ENCODE peak calls at places on chromosomes 4 and X, in eight cellular contexts. S, J, R, F, T, W, P and O are unnamed samples.

GRCh38 chr4:67333663-67334062 is 211.6 kb downstream of the CENPC start:
- DNase-seq in P (no peak), S (no peak), F (no peak), T (no peak), J (no peak), W (no peak), R (no peak), O (no peak)

GRCh38 chr4:8728536-8729407 is 136.2 kb downstream of the CPZ start:
- DNase-seq in T (no peak), F (no peak), S (no peak), R (no peak), W (no peak), P (no peak), J (no peak), O (no peak)

GRCh38 chr4:8547108-8547911 is 32.9 kb upstream of the GPR78 start:
- DNase-seq in J (peak; percentile 67), F (no peak), R (no peak), S (no peak), P (no peak), W (no peak), T (no peak), O (no peak)

GRCh38 chr4:114040319-114041116 is 61.1 kb upstream of the ARSJ start:
- DNase-seq in P (no peak), S (no peak), T (no peak), J (peak; percentile 8), R (no peak), W (peak; percentile 77), F (no peak), O (no peak)

GRCh38 chr4:151689211-151689991 is 71.4 kb downstream of the GATB start:
- DNase-seq in P (no peak), W (no peak), S (no peak), T (no peak), R (no peak), J (no peak), F (no peak), O (no peak)

GRCh38 chr4:13856387-13856786 is 228.9 kb upstream of the BOD1L1 start:
- DNase-seq in W (no peak), F (no peak), R (no peak), J (no peak), S (no peak), P (no peak), T (no peak), O (no peak)

GRCh38 chrX:150502091-150502490 is 66.3 kb upstream of the MTM1 start:
- DNase-seq in P (no peak), S (no peak), J (no peak), W (no peak), R (no peak), T (no peak), F (no peak), O (no peak)

GRCh38 chr4:153900426-153900825 is 111.5 kb upstream of the SFRP2 start:
- DNase-seq in P (no peak), J (no peak), T (no peak), W (no peak), S (no peak), F (no peak), R (no peak), O (no peak)

GRCh38 chr4:70556856-70557255 is 35.2 kb upstream of the AMBN start:
- DNase-seq in P (no peak), W (no peak), S (no peak), T (no peak), J (no peak), F (no peak), R (no peak), O (no peak)

GRCh38 chr4:183783933-183784622 is 121.0 kb upstream of the STOX2 start:
- DNase-seq in S (no peak), R (no peak), T (no peak), J (no peak), P (no peak), W (peak; percentile 44), F (no peak), O (no peak)

GRCh38 chrX:74259879-74260491 is 44.0 kb upstream of the ZCCHC13 start:
- DNase-seq in F (no peak), T (no peak), S (no peak), J (no peak), W (no peak), R (no peak), P (no peak), O (no peak)

GRCh38 chr4:16161866-16162408 is 64.3 kb downstream of the TAPT1 start:
- DNase-seq in T (no peak), P (no peak), W (no peak), J (no peak), S (no peak), R (no peak), F (no peak), O (no peak)

GRCh38 chrX:130299279-130300009 is 30.7 kb upstream of the ZNF280C start:
- DNase-seq in S (no peak), R (no peak), P (no peak), F (no peak), T (no peak), W (no peak), J (no peak), O (no peak)

GRCh38 chr4:125750827-125751466 is 436.2 kb downstream of the FAT4 start:
- DNase-seq in T (no peak), S (no peak), F (no peak), W (peak; percentile 44), R (no peak), J (no peak), P (no peak), O (peak; percentile 51)

GRCh38 chrX:39676434-39676833 is 421.3 kb downstream of the BCOR start:
- DNase-seq in R (no peak), F (no peak), T (no peak), W (no peak), J (no peak), S (no peak), P (no peak), O (no peak)

GRCh38 chr4:37685726-37686372 is 327 bp downstream of the RELL1 start:
- DNase-seq in S (peak; percentile 56), R (no peak), P (peak; percentile 61), T (no peak), J (peak; percentile 28), W (no peak), F (no peak), O (no peak)

GRCh38 chrX:70508296-70508911 is 63.8 kb downstream of the DLG3 start:
- DNase-seq in J (no peak), T (no peak), S (peak; percentile 5), R (no peak), W (no peak), P (peak; percentile 45), F (no peak), O (no peak)

GRCh38 chr4:145619639-145619996 is 433 bp downstream of the MMAA start:
- DNase-seq in R (no peak), J (no peak), T (no peak), F (no peak), P (peak; percentile 67), S (peak; percentile 64), W (peak; percentile 34), O (peak; percentile 28)

GRCh38 chr4:169383724-169384123 is 113.0 kb upstream of the SH3RF1 start:
- DNase-seq in F (no peak), J (no peak), W (no peak), R (no peak), S (no peak), T (no peak), P (no peak), O (peak; percentile 86)

GRCh38 chr4:2651998-2652397 is 104.1 kb downstream of the TNIP2 start:
- DNase-seq in R (no peak), T (no peak), J (no peak), F (no peak), W (no peak), S (no peak), P (no peak), O (no peak)

GRCh38 chr4:17058506-17058905 is 160.1 kb upstream of the LDB2 start:
- DNase-seq in W (no peak), T (no peak), P (no peak), F (no peak), J (no peak), S (no peak), R (no peak), O (no peak)

GRCh38 chrX:43175428-43175827 is 397.5 kb upstream of the PPP1R2C start:
- DNase-seq in T (no peak), W (no peak), J (no peak), R (no peak), F (no peak), S (no peak), P (no peak), O (no peak)

GRCh38 chr4:112633477-112634235 is 3.1 kb downstream of the ZGRF1 start:
- DNase-seq in W (peak; percentile 28), R (no peak), S (no peak), T (no peak), P (no peak), F (peak; percentile 28), J (peak; percentile 27), O (no peak)